ENCODE peak calls at places on chromosomes 6 and 20, in five cellular contexts. J is H1, C is A549, P is stomach, S is ovary. V is an unnamed sample.

GRCh38 chr6:168700880-168701279 is 259.9 kb downstream of the SMOC2 start:
- DNase-seq in J (no peak), C (no peak), P (no peak), S (no peak), V (no peak)

GRCh38 chr6:99780556-99780885 is 173.9 kb downstream of the PRDM13 start:
- DNase-seq in J (no peak), C (no peak), P (no peak), S (no peak), V (no peak)

GRCh38 chr20:39716796-39717341 is 754.7 kb downstream of the DHX35 start:
- DNase-seq in J (no peak), C (no peak), P (no peak), S (no peak), V (no peak)

GRCh38 chr6:124319410-124319809 is 515.7 kb downstream of the NKAIN2 start:
- DNase-seq in J (no peak), C (no peak), P (no peak), S (no peak), V (no peak)

GRCh38 chr6:1821188-1822183 is 211.8 kb downstream of the FOXC1 start:
- DNase-seq in J (no peak), C (no peak), P (no peak), S (no peak), V (no peak)

GRCh38 chr6:147395158-147395557 is 113.3 kb upstream of the SAMD5 start:
- DNase-seq in J (no peak), C (no peak), P (no peak), S (no peak), V (no peak)

GRCh38 chr6:37137201-37137880 is 32.6 kb upstream of the PIM1 start:
- DNase-seq in J (peak), C (peak), P (no peak), S (no peak), V (no peak)

GRCh38 chr6:36301781-36302180 is 31.9 kb downstream of the PNPLA1 start:
- DNase-seq in J (no peak), C (no peak), P (no peak), S (no peak), V (no peak)

GRCh38 chr20:43563429-43563828 is 4.6 kb downstream of the SGK2 start:
- DNase-seq in J (no peak), C (no peak), P (no peak), S (no peak), V (no peak)

GRCh38 chr6:81820979-81821378 is 68.5 kb upstream of the TENT5A start:
- DNase-seq in J (no peak), C (no peak), P (no peak), S (no peak), V (no peak)

GRCh38 chr6:107716688-107717089 is 107.4 kb downstream of the SCML4 start:
- DNase-seq in J (no peak), C (no peak), P (no peak), S (no peak), V (no peak)

GRCh38 chr6:89950879-89951391 is 56.7 kb downstream of the GJA10 start:
- DNase-seq in J (no peak), C (no peak), P (no peak), S (peak), V (no peak)

GRCh38 chr20:41631826-41632225 is 13.6 kb upstream of the CHD6 start:
- DNase-seq in J (no peak), C (no peak), P (no peak), S (no peak), V (no peak)

GRCh38 chr20:46931699-46932098 is 37.1 kb downstream of the EYA2 start:
- DNase-seq in J (no peak), C (no peak), P (no peak), S (no peak), V (peak)

GRCh38 chr6:167443098-167443680 is 118.3 kb downstream of the TTLL2 start:
- DNase-seq in J (no peak), C (no peak), P (no peak), S (no peak), V (no peak)

GRCh38 chr6:12241493-12242214 is 48.5 kb upstream of the EDN1 start:
- DNase-seq in J (no peak), C (no peak), P (no peak), S (no peak), V (no peak)

GRCh38 chr6:152270301-152270925 is 366.7 kb downstream of the SYNE1 start:
- DNase-seq in J (no peak), C (no peak), P (no peak), S (no peak), V (no peak)

DNA sequence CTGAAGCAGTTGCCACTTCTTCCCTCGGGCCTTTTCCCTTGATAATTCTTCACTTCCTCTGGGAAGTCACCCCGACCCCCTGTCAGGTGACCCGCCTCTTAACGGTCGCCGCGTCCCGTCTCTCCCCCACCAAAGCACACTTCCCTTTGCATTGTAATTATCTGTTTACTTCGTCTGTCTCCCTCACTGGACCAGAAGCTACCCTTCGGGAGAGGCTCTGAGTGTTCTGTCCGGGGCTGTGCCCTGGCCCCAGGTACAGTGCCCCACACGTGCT is 771 bp upstream of the SNAI1 start:
- DNase-seq in J (no peak), C (no peak), P (no peak), S (no peak), V (no peak)
- TF ChIP-seq EP300 in J (no peak), C (no peak), P (no peak), S (no peak), V (no peak)

GRCh38 chr20:24007758-24008157 is 19.2 kb upstream of the GGTLC1 start:
- DNase-seq in J (no peak), C (no peak), P (no peak), S (no peak), V (no peak)
- TF ChIP-seq EP300 in J (no peak), C (no peak), P (no peak), S (no peak), V (no peak)

GRCh38 chr6:93621400-93621799 is 202.0 kb upstream of the EPHA7 start:
- DNase-seq in J (no peak), C (no peak), P (no peak), S (no peak), V (no peak)
- TF ChIP-seq EP300 in J (no peak), C (no peak), P (no peak), S (no peak), V (no peak)

DNA sequence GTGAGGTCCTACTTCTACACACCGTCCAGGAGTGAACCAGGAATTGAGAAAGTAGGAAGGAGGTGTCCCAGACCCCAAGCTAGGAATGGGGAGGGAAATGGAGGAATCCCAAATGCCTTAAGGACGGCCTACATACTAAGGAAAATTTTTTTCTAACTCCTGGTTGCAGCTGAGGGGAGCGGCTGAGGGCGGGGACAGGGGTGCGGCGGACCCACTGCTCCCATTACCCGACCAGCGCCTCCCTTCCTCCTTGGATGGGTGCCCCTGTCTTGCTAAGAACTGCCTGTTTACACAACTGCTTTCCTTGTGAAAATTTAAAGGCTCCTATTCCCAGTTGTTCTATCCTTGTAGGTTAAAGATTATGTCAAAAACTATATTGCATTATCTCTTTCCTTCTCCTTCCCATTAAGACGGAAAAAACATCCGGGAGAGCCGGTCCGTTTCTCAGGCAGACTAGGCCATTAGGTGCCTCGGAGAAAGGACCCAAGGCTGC is 699 bp upstream of the HSPA1B start:
- DNase-seq in J (peak), C (peak), P (peak), S (peak), V (peak)
- TF ChIP-seq EP300 in J (no peak), C (no peak), P (no peak), S (no peak), V (no peak)

GRCh38 chr6:5531853-5532375 is 270.6 kb downstream of the FARS2 start:
- DNase-seq in J (no peak), C (no peak), P (no peak), S (no peak), V (no peak)

GRCh38 chr6:5525209-5525608 is 263.9 kb downstream of the FARS2 start:
- DNase-seq in J (no peak), C (no peak), P (no peak), S (no peak), V (no peak)

GRCh38 chr6:5529015-5529414 is 267.7 kb downstream of the FARS2 start:
- DNase-seq in J (no peak), C (no peak), P (no peak), S (no peak), V (no peak)

GRCh38 chr6:5532941-5533340 is 271.6 kb downstream of the FARS2 start:
- DNase-seq in J (no peak), C (no peak), P (no peak), S (no peak), V (no peak)

DNA sequence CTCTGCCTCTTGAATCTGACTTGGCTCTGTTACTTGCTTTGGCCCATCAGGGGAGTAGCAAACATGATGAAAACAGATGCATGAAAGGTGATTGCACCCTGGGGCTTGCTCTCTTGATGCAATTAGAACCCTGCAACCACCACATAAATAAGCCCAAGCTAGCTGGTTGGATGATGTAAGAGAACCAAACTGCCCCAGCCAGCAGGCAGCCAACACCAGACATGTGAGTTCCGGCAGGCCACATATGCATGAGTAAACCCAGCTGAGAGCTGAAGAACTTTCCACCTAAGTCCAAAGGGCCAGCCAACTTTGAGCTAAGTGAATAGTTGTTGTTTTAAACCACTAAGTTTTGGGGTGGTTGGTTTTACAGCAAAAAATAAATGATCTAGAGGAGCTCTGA is 268.4 kb downstream of the FARS2 start:
- DNase-seq in J (no peak), C (no peak), P (no peak), S (no peak), V (no peak)
- TF ChIP-seq EP300 in J (no peak), C (no peak), P (no peak), S (no peak), V (no peak)

DNA sequence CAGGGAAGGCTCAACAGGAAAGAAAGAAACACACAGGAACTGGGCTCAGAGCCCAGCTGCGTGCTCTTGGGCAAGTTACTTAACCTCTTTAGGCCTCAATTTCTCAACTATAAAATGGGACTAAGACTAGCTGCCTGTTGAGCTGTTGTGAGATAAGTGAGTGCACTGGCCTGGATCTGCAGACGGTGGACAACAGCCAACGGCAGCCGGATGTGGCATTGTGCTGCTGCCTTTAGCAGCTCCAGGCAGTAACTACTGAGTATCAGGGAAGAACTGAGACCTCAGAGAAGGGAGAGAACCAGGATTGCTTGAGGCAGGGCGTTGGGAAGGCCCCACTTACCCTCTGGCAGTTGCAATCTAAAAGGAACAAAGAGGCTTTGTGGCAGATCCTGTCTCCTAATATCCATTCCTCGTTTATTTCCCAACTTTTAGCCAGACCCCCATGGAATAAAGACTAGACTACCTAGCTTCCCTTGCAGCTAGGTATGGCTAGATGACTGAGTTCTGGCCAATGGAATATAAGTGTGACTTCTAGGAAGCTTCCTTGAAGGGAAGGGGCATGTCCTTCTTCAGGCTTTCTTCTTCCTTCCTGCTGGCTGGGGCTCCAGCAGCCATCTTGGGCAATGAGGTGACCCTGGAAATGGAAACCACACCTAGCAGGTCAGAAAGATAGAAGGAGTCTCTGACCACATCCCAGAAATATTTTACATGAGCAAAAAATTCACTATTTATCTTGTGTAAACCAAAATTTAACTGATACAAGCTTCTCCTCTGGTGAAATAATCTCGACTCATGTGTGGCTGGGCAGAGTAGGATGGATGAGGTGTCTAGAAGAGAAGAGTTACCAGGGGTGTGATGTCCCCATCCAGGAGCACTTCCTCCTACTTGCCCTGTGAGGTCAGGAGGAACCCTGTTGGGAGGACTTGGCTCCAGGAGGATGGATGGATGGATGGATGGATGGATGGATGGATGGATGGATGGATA is 67.6 kb downstream of the MRPL14 start:
- DNase-seq in J (no peak), C (no peak), P (peak), S (no peak), V (no peak)
- TF ChIP-seq EP300 in J (no peak), C (no peak), P (no peak), S (no peak), V (no peak)

GRCh38 chr6:136783495-136784270 is 8.6 kb downstream of the MAP3K5 start:
- DNase-seq in J (no peak), C (no peak), P (no peak), S (no peak), V (no peak)
- TF ChIP-seq EP300 in J (no peak), C (no peak), P (no peak), S (no peak), V (no peak)

GRCh38 chr6:129684903-129685639 is 24.9 kb downstream of the ARHGAP18 start:
- DNase-seq in J (no peak), C (no peak), P (no peak), S (no peak), V (no peak)

GRCh38 chr6:129684323-129684884 is 25.6 kb downstream of the ARHGAP18 start:
- DNase-seq in J (no peak), C (no peak), P (no peak), S (no peak), V (no peak)

GRCh38 chr6:129680633-129681032 is 29.3 kb downstream of the ARHGAP18 start:
- DNase-seq in J (no peak), C (no peak), P (no peak), S (no peak), V (no peak)

GRCh38 chr6:129685640-129686031 is 24.3 kb downstream of the ARHGAP18 start:
- DNase-seq in J (no peak), C (no peak), P (no peak), S (no peak), V (no peak)

DNA sequence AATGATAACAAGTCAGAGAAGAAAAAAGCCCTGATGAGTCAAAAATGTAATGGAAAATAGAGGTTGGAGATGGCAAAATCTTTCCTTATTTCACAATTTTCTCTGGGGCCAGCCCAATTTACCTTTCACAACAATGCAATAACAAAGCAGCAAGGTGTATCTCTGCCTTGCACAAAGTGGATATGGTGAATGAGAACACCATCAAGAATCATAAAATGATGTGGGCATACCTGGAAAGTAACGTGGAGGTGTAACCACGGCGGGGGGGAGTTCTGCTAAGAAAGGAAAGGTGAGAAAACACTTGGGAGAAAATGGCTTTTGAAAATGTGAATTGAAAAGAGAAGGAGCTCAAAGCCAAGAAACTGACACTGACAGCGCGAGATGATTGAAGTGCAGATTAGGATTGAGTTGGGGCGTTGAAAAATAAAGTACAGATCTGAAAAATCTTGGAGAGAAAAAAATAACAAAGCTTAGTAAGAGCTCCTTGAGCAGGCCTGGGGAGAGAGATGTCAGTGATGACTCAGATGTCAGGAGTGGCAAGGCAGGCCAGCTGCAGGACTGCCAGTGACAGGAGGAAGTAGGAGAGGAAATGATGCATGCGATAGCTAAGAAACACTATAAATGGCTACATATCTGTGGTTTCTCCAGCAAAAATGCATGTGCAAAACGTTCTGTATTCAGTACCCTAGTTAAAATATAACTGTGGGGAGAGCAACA is 26.2 kb downstream of the ARHGAP18 start:
- DNase-seq in J (no peak), C (peak), P (peak), S (no peak), V (peak)
- TF ChIP-seq EP300 in J (no peak), C (peak), P (no peak), S (no peak), V (no peak)